ENCODE peak calls at places on chromosomes 11 and 22, in five cellular contexts. C, A, Z, M and T are unnamed samples. For H3K9me3, the result is how much of the 10 kb centered on the place peaks cover.

GRCh38 chr11:35847473-35847872 is 96.4 kb upstream of the LDLRAD3 start:
- DNase-seq in C (no peak), A (no peak), Z (no peak), M (no peak), T (no peak)

GRCh38 chr22:31250740-31251330 is 38.7 kb downstream of the LIMK2 start:
- DNase-seq in C (no peak), A (no peak), Z (no peak), M (no peak), T (no peak)

GRCh38 chr22:35134637-35135036 is 68.7 kb downstream of the ISX start:
- DNase-seq in C (no peak), A (no peak), Z (no peak), M (no peak), T (no peak)

GRCh38 chr22:45709866-45710265 is 38.2 kb downstream of the ATXN10 start:
- DNase-seq in C (peak), A (no peak), Z (no peak), M (no peak), T (no peak)

GRCh38 chr11:6353367-6353987 is 33.2 kb upstream of the CAVIN3 start:
- DNase-seq in C (no peak), A (peak), Z (peak), M (peak), T (peak)

GRCh38 chr22:26558246-26558895 is 31.6 kb downstream of the TPST2 start:
- DNase-seq in C (peak), A (no peak), Z (no peak), M (no peak), T (no peak)

GRCh38 chr22:22750335-22751042 is 106.1 kb downstream of the GGTLC2 start:
- DNase-seq in C (no peak), A (no peak), Z (no peak), M (no peak), T (no peak)

GRCh38 chr11:131038597-131038996 is 122.3 kb upstream of the SNX19 start:
- DNase-seq in C (no peak), A (no peak), Z (no peak), M (no peak), T (no peak)

GRCh38 chr11:45218705-45219104 is 67.4 kb downstream of the SYT13 start:
- DNase-seq in C (no peak), A (no peak), Z (no peak), M (no peak), T (no peak)

GRCh38 chr11:3119141-3119821 is 45.8 kb downstream of the OSBPL5 start:
- DNase-seq in C (no peak), A (no peak), Z (peak), M (no peak), T (no peak)

GRCh38 chr11:35042906-35043305 is 96.1 kb upstream of the CD44 start:
- DNase-seq in C (no peak), A (no peak), Z (no peak), M (no peak), T (no peak)

GRCh38 chr22:41613456-41613855 is 7.4 kb downstream of the DESI1 start:
- DNase-seq in C (no peak), A (no peak), Z (no peak), M (no peak), T (no peak)

GRCh38 chr11:134564472-134565200 is 152.6 kb upstream of the B3GAT1 start:
- DNase-seq in C (no peak), A (peak), Z (no peak), M (no peak), T (no peak)

GRCh38 chr11:119181677-119182412 is 3.4 kb upstream of the NHERF4 start:
- DNase-seq in C (no peak), A (no peak), Z (no peak), M (no peak), T (no peak)

GRCh38 chr11:10807629-10808552 is 835 bp downstream of the EIF4G2 start:
- DNase-seq in C (peak), A (peak), Z (peak), M (no peak), T (peak)

DNA sequence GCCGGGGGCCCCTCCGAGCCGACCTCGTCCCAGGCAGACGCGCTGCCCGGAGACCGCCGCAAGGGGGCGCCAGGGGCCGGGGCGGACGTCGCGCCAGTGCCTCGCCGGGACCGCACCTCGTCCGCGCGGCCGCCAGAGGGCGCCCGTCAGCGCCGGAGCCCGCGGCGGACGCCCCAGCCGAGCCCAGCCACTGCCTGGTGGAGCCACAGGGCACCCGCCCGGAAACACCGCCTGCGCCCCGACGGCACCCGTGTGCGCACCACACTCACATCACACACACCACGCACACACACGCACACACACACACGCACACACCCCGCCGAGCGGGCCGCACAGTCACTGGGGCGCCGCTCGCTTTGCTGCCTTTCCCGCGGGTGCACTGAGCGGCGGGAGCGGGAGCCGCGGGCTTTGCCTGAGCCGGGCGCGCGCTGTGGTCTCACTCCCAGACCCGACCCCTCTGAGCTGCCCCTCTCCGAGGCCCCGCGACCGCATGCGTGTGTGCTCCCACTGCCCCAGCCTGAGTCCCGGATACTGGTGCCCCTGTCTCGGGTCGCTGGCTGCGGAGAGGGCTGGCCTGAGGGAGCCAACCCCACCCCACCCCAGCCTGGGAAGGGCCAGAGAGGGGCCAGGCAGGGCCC is 449.3 kb downstream of the OPCML start:
- DNase-seq in C (peak), A (peak), Z (peak), M (peak), T (no peak)
- H3K9me3 ChIP-seq in C (under half), A (under half), Z (under half), M (under half), T (under half)

GRCh38 chr11:9601041-9601875 is 27.8 kb downstream of the WEE1 start:
- DNase-seq in C (no peak), A (peak), Z (no peak), M (peak), T (peak)
- H3K27ac ChIP-seq in C (peak), A (no peak), Z (peak), M (no peak), T (peak)

GRCh38 chr22:12601870-12602779 is 2925.9 kb upstream of the OR11H1 start:
- DNase-seq in C (no peak), A (no peak), Z (peak), M (no peak), T (no peak)
- H3K9me3 ChIP-seq in C (under half), A (half or more), Z (half or more), M (half or more), T (under half)

GRCh38 chr11:93196816-93197382 is 892 bp downstream of the SLC36A4 start:
- DNase-seq in C (no peak), A (no peak), Z (no peak), M (no peak), T (no peak)
- H3K27ac ChIP-seq in C (peak), A (peak), Z (peak), M (peak), T (peak)

DNA sequence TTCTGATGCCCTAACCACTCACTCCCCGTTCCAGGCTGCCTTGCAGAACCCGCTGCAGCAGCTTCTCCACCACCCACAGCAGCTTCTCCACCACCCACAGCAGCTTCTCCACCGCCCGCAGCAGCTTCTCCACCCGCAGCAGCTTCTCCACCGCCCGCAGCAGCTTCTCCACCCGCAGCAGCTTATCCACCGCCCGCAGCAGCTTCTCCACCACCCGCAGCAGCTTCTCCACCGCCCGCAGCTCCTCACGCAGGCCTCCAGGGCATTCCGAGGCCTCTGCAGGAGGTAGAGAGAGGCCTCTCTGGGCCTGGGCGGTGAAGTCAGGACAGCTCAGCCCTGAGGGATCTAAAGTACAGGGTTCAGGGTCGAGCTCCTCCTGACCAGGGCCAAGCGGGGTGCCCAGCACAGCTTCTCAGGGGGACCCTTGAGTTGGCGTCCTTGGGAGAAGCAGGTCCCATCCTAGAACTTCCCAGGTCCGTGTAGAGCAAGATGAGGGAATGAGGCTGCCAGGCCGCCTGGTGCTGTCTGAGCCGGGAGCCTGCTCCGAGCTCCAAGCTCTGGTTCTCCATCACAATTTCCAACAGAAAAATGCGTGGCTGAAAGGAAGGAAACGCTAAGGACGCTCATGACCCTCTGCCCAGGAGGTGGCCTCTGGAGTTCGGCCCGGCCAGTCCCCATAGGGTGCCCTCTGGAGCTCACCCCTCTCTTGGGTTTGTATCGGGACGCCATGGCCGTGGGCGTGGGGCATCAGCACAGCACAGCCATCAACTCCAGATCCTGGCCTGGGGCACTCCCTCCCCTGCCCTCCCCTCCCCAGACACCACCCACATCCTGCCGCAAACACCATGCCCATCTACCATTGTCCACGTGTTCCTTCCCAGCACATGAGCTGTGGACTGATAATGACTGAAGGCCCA is 528.6 kb downstream of the BRD1 start:
- DNase-seq in C (no peak), A (peak), Z (no peak), M (peak), T (no peak)
- H3K9me3 ChIP-seq in C (under half), A (under half), Z (under half), M (under half), T (under half)

DNA sequence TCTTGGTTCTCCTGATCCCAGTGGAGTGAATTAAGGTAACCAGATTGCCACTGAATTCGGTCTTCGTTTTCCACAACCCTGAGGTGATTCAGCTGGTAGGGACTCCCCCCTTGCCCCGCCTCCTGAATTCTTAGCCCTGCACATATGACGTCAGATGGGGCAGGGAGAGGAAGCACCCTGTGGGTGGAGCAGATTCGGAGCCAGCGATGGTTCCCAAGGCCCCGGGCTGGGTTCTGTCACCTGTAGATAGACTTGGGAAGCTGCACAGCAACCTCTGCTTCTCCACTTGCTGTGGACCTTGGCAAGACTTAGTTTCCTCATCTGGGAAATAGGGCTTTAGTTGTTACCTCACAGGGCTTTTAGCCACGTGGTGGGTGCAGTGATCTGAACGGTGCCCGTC is 67.8 kb downstream of the CTTN start:
- DNase-seq in C (no peak), A (no peak), Z (no peak), M (no peak), T (no peak)
- H3K27ac ChIP-seq in C (no peak), A (no peak), Z (no peak), M (no peak), T (no peak)

DNA sequence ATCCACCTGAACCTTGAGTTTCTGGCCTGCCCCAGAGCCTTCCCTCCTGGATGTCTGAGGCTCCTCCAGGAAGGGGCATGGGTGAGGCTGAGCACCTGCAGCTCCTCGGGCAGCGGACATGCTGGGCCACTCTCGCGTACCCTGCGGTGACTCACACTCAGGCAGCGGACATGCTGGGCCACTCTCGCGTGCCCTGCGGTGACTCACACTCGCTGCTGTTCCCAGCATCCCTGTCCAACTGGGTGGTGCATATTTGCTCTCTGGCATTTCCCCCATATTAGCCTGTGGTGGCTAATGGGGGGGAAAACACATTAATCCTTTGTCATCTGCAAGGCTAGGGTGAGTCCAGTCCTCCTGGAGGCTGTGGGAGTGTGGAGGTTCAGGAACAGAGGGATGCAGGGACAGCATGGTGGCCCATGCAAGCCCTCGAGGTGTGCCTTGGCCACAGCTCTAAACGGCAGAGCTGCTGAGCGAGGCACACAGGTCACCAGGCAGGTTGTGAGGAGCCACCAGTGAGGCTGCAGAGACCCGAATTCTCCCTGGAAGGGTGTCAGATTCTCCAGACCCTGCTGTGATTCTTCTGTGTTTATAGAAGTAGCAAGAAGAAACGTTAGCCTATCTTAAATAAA is 728.1 kb downstream of the BRD1 start:
- DNase-seq in C (no peak), A (no peak), Z (no peak), M (no peak), T (no peak)
- H3K9me3 ChIP-seq in C (under half), A (under half), Z (under half), M (under half), T (under half)

GRCh38 chr11:12767577-12767976 is 93.4 kb downstream of the TEAD1 start:
- DNase-seq in C (no peak), A (no peak), Z (no peak), M (no peak), T (no peak)

GRCh38 chr11:12764187-12764914 is 90.1 kb downstream of the TEAD1 start:
- DNase-seq in C (no peak), A (no peak), Z (no peak), M (no peak), T (no peak)

GRCh38 chr11:12767022-12767421 is 92.8 kb downstream of the TEAD1 start:
- DNase-seq in C (no peak), A (no peak), Z (no peak), M (no peak), T (no peak)

GRCh38 chr11:12762696-12763324 is 88.6 kb downstream of the TEAD1 start:
- DNase-seq in C (no peak), A (no peak), Z (no peak), M (no peak), T (no peak)

DNA sequence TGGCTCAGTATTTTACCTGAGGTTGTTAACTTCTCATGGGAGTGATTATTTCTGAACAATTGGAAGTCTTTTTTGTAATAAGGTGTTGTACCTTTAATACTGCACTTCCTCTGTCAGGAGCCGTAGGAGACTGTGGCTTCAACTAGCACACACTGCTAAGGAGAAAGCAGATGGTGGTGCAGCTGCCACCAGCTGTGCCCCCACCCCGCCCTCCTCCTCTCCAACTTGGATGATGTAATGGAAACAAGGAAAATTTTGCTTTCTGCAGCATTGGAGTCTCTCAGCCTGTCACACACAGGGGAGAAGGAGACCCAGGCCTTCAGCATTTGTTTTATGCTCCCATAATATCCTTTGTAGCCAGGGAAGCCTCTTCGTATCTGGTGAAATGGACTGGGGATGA is 91.2 kb downstream of the TEAD1 start:
- DNase-seq in C (no peak), A (no peak), Z (peak), M (no peak), T (no peak)
- H3K27ac ChIP-seq in C (no peak), A (no peak), Z (peak), M (no peak), T (no peak)

DNA sequence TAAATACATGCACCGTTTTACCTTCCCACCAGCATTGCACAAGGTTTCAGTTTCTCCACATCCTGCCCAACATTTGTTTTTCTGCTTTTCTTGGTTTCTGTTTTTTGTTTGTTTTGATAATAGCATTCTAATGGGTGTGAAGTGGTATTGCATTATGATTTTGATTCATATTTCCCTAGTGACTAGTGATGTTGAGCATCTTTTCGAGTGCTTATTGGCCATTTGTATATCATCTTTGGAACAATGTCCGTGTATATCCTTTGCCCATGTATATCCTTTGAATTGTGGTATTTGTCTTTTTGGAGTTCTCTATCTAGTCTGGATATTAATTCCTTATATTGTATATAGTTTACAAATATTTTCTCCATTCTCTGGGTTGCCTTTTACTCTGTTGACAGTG is 2914.8 kb upstream of the OR11H1 start:
- DNase-seq in C (no peak), A (no peak), Z (no peak), M (no peak), T (no peak)
- H3K9me3 ChIP-seq in C (under half), A (under half), Z (under half), M (under half), T (under half)

DNA sequence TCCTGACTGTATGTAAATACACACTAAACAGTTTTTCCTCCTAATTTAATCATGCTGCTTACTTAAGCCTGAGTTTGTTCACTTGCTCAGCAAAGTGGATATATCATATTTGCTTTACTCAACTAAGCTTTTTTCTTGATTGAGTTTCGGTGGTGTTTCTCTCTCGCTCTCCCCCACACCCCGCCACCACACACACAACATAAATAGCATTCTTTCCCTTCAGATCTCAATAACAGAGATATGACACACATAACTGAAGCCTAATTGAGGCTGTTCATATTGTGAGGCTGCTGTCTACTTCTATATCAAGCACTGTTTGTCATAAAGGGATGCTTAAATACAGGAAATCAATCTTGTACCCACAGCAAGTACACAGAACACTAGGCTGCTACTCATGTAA is 364.9 kb downstream of the FAT3 start:
- DNase-seq in C (no peak), A (no peak), Z (no peak), M (no peak), T (no peak)
- H3K27ac ChIP-seq in C (no peak), A (no peak), Z (no peak), M (no peak), T (no peak)